ENCODE peak calls at places on chromosomes 1 and 21, in four cellular contexts. H is stimulated activated CD8-positive, alpha-beta memory T cell treated with anti-CD3 and anti-CD28 coated beads, Interleukin-15, amount 100 ng/mL, for 4 hours; G is A172; J is naive thymus-derived CD4-positive, alpha-beta T cell. W is an unnamed sample.

GRCh38 chr1:37096523-37096922 is 62.2 kb upstream of the GRIK3 start:
- DNase-seq in H (no peak), J (no peak), G (no peak), W (no peak)

GRCh38 chr1:153542956-153543737 is 2.4 kb upstream of the S100A5 start:
- DNase-seq in G (no peak), H (no peak), J (no peak), W (no peak)

GRCh38 chr1:209621741-209622655 is 30.2 kb downstream of the LAMB3 start:
- DNase-seq in H (no peak), J (no peak), G (no peak), W (no peak)

GRCh38 chr1:183148599-183148998 is 37.5 kb upstream of the LAMC2 start:
- DNase-seq in H (no peak), J (no peak), G (no peak), W (no peak)

GRCh38 chr1:112685913-112686312 is 11.5 kb downstream of the MOV10 start:
- DNase-seq in J (no peak), H (no peak), G (no peak), W (no peak)

GRCh38 chr1:34684246-34684645 is 70.6 kb upstream of the GJB5 start:
- DNase-seq in H (no peak), J (no peak), G (peak; percentile 6), W (no peak)

GRCh38 chr1:160404094-160404493 is 3.7 kb downstream of the VANGL2 start:
- DNase-seq in G (no peak), H (no peak), J (no peak), W (no peak)

GRCh38 chr1:185108324-185108723 is 48.4 kb downstream of the TRMT1L start:
- DNase-seq in H (no peak), G (peak; percentile 17), J (no peak), W (no peak)

GRCh38 chr21:32844653-32845443 is 73.3 kb upstream of the PAXBP1 start:
- DNase-seq in G (peak; percentile 68), J (no peak), H (no peak), W (no peak)

GRCh38 chr1:12441414-12442105 is 176.4 kb downstream of the DHRS3 start:
- DNase-seq in J (no peak), G (no peak), H (no peak), W (no peak)

GRCh38 chr1:95018602-95019369 is 54.0 kb downstream of the ALG14 start:
- DNase-seq in J (no peak), H (no peak), G (peak; percentile 72), W (no peak)

GRCh38 chr1:6321205-6321604 is 60.3 kb upstream of the GPR153 start:
- DNase-seq in H (no peak), G (no peak), J (no peak), W (no peak)

GRCh38 chr1:28577052-28577678 is 14.9 kb upstream of the RAB42 start:
- DNase-seq in H (no peak), J (no peak), G (no peak), W (no peak)

GRCh38 chr1:160711528-160712311 is at the start of gene CD48:
- DNase-seq in H (peak; percentile 38), G (no peak), J (no peak), W (no peak)

GRCh38 chr1:214380418-214380817 is 99.5 kb downstream of the SMYD2 start:
- DNase-seq in G (peak; percentile 77), J (no peak), H (no peak), W (no peak)

GRCh38 chr1:180507826-180508724 is 5.7 kb upstream of the ACBD6 start:
- DNase-seq in G (peak; percentile 24), J (no peak), H (no peak), W (no peak)

GRCh38 chr1:240027059-240027462 is 64.6 kb upstream of the FMN2 start:
- DNase-seq in H (no peak), G (peak; percentile 56), J (no peak), W (no peak)

GRCh38 chr1:97571760-97572159 is 349.1 kb downstream of the DPYD start:
- DNase-seq in H (no peak), J (no peak), G (no peak), W (no peak)

GRCh38 chr21:32978346-32979270 is 47.1 kb upstream of the OLIG2 start:
- DNase-seq in H (no peak), J (no peak), G (no peak), W (no peak)

GRCh38 chr1:242723044-242723742 is 198.7 kb upstream of the PLD5 start:
- DNase-seq in G (no peak), H (no peak), J (no peak), W (no peak)

GRCh38 chr1:87284456-87285240 is 44.0 kb upstream of the LMO4 start:
- DNase-seq in H (no peak), G (no peak), J (no peak), W (no peak)

GRCh38 chr1:15734901-15735300 is 1.2 kb upstream of the SLC25A34 start:
- DNase-seq in J (no peak), G (no peak), H (no peak), W (no peak)

GRCh38 chr1:115327270-115327669 is 10.8 kb downstream of the NGF start:
- DNase-seq in H (no peak), G (no peak), J (no peak), W (no peak)

GRCh38 chr1:180773210-180773865 is 139.4 kb upstream of the KIAA1614 start:
- DNase-seq in G (peak; percentile 55), H (no peak), J (no peak), W (no peak)

GRCh38 chr1:48023488-48023887 is 26.3 kb upstream of the TRABD2B start:
- DNase-seq in H (no peak), G (no peak), J (no peak), W (no peak)

GRCh38 chr1:39524591-39525365 is 33.3 kb downstream of the BMP8A start:
- DNase-seq in G (no peak), J (no peak), H (no peak), W (no peak)